ENCODE peak calls at places on chromosomes 12 and 14, in ten cellular contexts. E is breast epithelium, U is ovary, X is cardiac muscle cell, M is astrocyte, C is mammary epithelial cell, J is body of pancreas, Z is tibial artery, B is mesendoderm, L is gastrocnemius medialis. D is an unnamed sample. For H3K36me3, the result is how much of the 10 kb centered on the place peaks cover.

GRCh38 chr14:105487986-105488777 is 1.5 kb downstream of the CRIP1 start:
- DNase-seq in L (no peak), C (no peak), J (peak), U (no peak), X (no peak), M (no peak), Z (no peak), E (no peak), B (no peak), D (no peak)

GRCh38 chr14:63174760-63175191 is 29.5 kb upstream of the RHOJ start:
- DNase-seq in Z (no peak), J (no peak), U (no peak), X (peak), E (no peak), C (peak), L (no peak), M (peak), B (peak), D (peak)

GRCh38 chr12:121222847-121223246 is 12.9 kb downstream of the P2RX4 start:
- DNase-seq in L (no peak), J (no peak), C (no peak), E (no peak), U (no peak), B (no peak), X (no peak), Z (no peak), M (no peak), D (no peak)

GRCh38 chr14:64891839-64892375 is 12.2 kb upstream of the SPTB start:
- DNase-seq in M (peak), Z (no peak), U (no peak), E (no peak), B (peak), X (peak), J (peak), L (no peak), C (peak), D (no peak)

GRCh38 chr14:63492391-63492790 is 50.8 kb downstream of the PPP2R5E start:
- DNase-seq in Z (no peak), J (no peak), B (no peak), E (no peak), U (no peak), X (peak), L (no peak), M (peak), C (peak), D (no peak)

GRCh38 chr14:52112336-52113018 is 43.6 kb upstream of the NID2 start:
- DNase-seq in C (peak), M (peak), L (no peak), X (no peak), Z (no peak), J (no peak), U (no peak), E (no peak), B (no peak), D (no peak)

GRCh38 chr12:65609359-65609771 is 214.9 kb upstream of the HMGA2 start:
- DNase-seq in U (no peak), E (no peak), M (peak), B (peak), Z (no peak), L (no peak), C (peak), X (peak), J (no peak), D (no peak)

GRCh38 chr14:105456736-105457703 is 17.6 kb upstream of the CRIP2 start:
- DNase-seq in X (no peak), U (no peak), Z (no peak), E (no peak), B (no peak), M (no peak), L (no peak), J (no peak), C (no peak), D (no peak)

GRCh38 chr12:6771091-6771495 is 1.2 kb upstream of the LAG3 start:
- DNase-seq in J (no peak), C (no peak), Z (peak), M (no peak), L (no peak), B (no peak), X (no peak), E (no peak), U (no peak), D (peak)

GRCh38 chr12:86838264-86838663 is 582.1 kb upstream of the MGAT4C start:
- DNase-seq in X (no peak), J (no peak), C (no peak), B (no peak), L (no peak), M (no peak), Z (no peak), E (no peak), U (no peak), D (no peak)

GRCh38 chr12:98110516-98110915 is 404.9 kb upstream of the TMPO start:
- DNase-seq in U (no peak), M (no peak), E (no peak), C (no peak), B (no peak), L (no peak), J (no peak), X (no peak), Z (no peak), D (no peak)

DNA sequence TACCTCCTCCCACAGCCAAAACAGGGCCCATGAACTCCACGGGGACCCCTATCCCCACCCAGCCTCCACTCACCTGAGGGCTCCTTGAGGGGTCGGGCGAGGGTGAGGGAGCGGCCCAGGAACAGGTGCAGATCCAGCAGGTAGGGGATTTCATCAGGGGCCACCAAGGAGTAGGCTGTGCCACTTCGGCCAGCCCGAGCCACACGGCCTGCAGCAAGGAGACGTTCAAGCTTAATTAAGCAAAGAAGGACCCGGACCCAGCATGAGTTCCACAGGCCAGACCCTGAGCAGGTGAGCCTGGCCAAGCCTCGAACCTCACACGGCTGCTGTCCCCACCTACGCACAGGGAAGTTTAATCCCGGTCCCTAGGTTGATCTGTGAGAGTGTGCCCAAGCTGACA is 15.6 kb downstream of the DDX54 start:
- DNase-seq in M (no peak), B (no peak), J (no peak), C (no peak), E (no peak), X (no peak), L (no peak), U (no peak), Z (no peak), D (no peak)
- H3K27ac ChIP-seq in M (no peak), B (no peak), J (no peak), C (no peak), E (no peak), X (no peak), L (no peak), U (no peak), Z (no peak), D (no peak)

DNA sequence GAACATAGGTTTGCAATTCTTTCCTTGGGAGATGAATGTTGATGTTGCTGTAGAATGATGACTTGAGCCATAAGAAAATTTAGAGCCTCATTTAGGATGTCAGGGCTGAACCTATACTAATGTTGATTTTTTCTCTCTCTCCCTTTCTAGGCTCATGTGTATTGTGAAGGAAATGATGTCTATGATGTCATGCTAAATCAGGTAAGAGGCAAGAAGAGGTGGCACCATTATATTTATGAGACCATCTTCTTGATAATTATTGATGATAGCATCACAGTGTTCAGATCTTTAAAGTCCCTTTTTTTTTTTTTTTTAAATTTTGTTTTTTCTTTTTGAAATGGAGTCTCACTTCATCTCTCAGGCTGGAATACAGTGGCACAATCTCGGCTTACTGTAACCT is 3.3 kb downstream of the PARP2 start:
- DNase-seq in J (no peak), B (no peak), L (no peak), Z (no peak), M (no peak), X (no peak), C (no peak), E (no peak), U (no peak), D (no peak)
- H3K36me3 ChIP-seq in J (under half), B (under half), L (under half), Z (under half), M (under half), X (under half), C (under half), E (under half), U (under half), D (under half)

GRCh38 chr12:8956772-8957171 is 7.3 kb upstream of the M6PR start:
- DNase-seq in X (no peak), J (no peak), C (no peak), Z (no peak), U (no peak), E (no peak), L (no peak), B (no peak), M (no peak), D (no peak)

GRCh38 chr12:8951744-8952143 is 2.3 kb upstream of the M6PR start:
- DNase-seq in U (no peak), C (no peak), L (no peak), B (no peak), J (no peak), Z (no peak), M (no peak), E (no peak), X (no peak), D (no peak)

GRCh38 chr12:8956073-8956472 is 6.6 kb upstream of the M6PR start:
- DNase-seq in U (no peak), E (no peak), X (no peak), M (no peak), C (peak), L (no peak), Z (no peak), B (no peak), J (no peak), D (no peak)

GRCh38 chr12:8950702-8951478 is 1.4 kb upstream of the M6PR start:
- DNase-seq in B (no peak), X (no peak), M (no peak), U (no peak), Z (no peak), E (no peak), C (no peak), J (no peak), L (no peak), D (no peak)

GRCh38 chr12:8953773-8954402 is 4.4 kb upstream of the M6PR start:
- DNase-seq in J (no peak), C (no peak), E (no peak), X (no peak), B (no peak), U (no peak), Z (no peak), L (no peak), M (no peak), D (no peak)
- H3K27ac ChIP-seq in J (no peak), C (no peak), E (no peak), X (no peak), B (no peak), U (no peak), Z (no peak), L (no peak), M (no peak), D (no peak)

GRCh38 chr12:805022-805632 is 52.7 kb downstream of the WNK1 start:
- DNase-seq in Z (no peak), B (no peak), M (no peak), C (no peak), J (no peak), E (no peak), L (no peak), X (no peak), U (no peak), D (no peak)

GRCh38 chr12:810635-811415 is 58.4 kb downstream of the WNK1 start:
- DNase-seq in X (no peak), B (no peak), C (no peak), J (no peak), M (peak), Z (no peak), U (no peak), E (no peak), L (no peak), D (no peak)

GRCh38 chr12:802242-802995 is 50.0 kb downstream of the WNK1 start:
- DNase-seq in L (no peak), X (peak), Z (no peak), M (no peak), U (no peak), E (no peak), C (no peak), B (no peak), J (no peak), D (no peak)

GRCh38 chr12:806116-806805 is 53.9 kb downstream of the WNK1 start:
- DNase-seq in J (no peak), U (no peak), X (peak), M (peak), L (no peak), B (no peak), E (no peak), C (no peak), Z (no peak), D (no peak)

DNA sequence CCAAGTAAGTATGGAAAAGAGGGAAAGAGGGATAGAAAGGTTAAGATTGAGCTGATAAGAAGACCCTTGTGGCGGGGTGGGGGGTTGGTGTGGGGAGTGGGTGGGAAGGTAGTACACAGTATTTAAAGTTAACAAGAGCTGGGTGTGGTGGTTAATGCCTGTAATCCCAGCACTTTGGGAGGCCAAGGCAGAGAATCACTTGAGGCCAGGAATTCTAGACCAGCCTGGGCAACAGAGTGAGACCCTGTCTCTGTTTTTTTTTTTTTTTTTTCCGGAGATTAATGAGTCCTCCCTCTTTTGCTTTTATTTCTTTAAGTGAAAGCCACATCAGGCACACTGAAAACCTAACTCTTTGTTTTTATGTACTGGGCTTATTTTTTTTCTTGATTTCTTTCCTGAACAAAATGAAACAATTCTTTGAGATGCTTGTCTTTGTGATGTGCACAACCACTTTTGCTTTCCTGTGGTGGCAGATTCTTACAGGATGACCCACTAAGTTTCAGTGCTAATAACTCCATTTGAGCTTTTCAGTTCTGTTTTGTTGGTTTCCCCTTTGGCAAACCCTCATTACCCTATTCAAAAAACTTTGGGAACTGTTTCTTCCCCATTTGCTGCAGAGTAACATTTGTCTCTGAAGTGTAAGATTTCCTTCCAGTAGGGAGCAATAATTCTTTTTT is 54.8 kb downstream of the WNK1 start:
- DNase-seq in X (no peak), E (no peak), C (no peak), Z (no peak), U (no peak), M (no peak), J (no peak), L (no peak), B (no peak), D (no peak)
- H3K36me3 ChIP-seq in X (under half), E (under half), C (under half), Z (under half), U (under half), M (under half), J (under half), L (under half), B (under half), D (under half)

GRCh38 chr12:52477651-52478050 is 4.0 kb upstream of the KRT6C start:
- DNase-seq in L (no peak), U (no peak), C (no peak), J (no peak), B (peak), E (no peak), M (no peak), X (no peak), Z (no peak), D (no peak)
- H3K27ac ChIP-seq in L (no peak), U (no peak), C (no peak), J (no peak), B (no peak), E (no peak), M (no peak), X (no peak), Z (no peak), D (no peak)

D was measured in uterus.